ENCODE peak calls at places on chromosomes 16 and 17, in five cellular contexts. X is tibial artery, G is left ventricle myocardium inferior, B is tibial nerve, C is IMR-90. T is an unnamed sample.

GRCh38 chr16:27771201-27771910 is 221.4 kb downstream of the KATNIP start:
- DNase-seq in X (no peak), G (no peak), B (no peak), C (no peak), T (no peak)

GRCh38 chr17:79838541-79839274 is 532 bp downstream of the CBX4 start:
- DNase-seq in X (peak; percentile 78), G (peak; percentile 44), B (no peak), C (peak; percentile 52), T (no peak)

GRCh38 chr16:17947637-17948036 is 388.9 kb downstream of the NPIPA8 start:
- DNase-seq in X (no peak), G (no peak), B (no peak), C (no peak), T (no peak)

GRCh38 chr17:74852237-74853047 is 7.2 kb downstream of the GRIN2C start:
- DNase-seq in X (no peak), G (no peak), B (no peak), C (no peak), T (no peak)

GRCh38 chr17:36792849-36793248 is 144.4 kb upstream of the LHX1 start:
- DNase-seq in X (no peak), G (no peak), B (no peak), C (no peak), T (no peak)

GRCh38 chr17:3602499-3602898 is 6.7 kb downstream of the TRPV1 start:
- DNase-seq in X (no peak), G (no peak), B (no peak), C (peak; percentile 6), T (no peak)

GRCh38 chr17:78557598-78558039 is 19.6 kb downstream of the DNAH17 start:
- DNase-seq in X (no peak), G (no peak), B (no peak), C (peak; percentile 60), T (no peak)

GRCh38 chr16:25264599-25264998 is 7.0 kb upstream of the ZKSCAN2 start:
- DNase-seq in X (no peak), G (no peak), B (no peak), C (no peak), T (no peak)

GRCh38 chr17:49440581-49440980 is 25.9 kb upstream of the PHB1 start:
- DNase-seq in X (no peak), G (no peak), B (no peak), C (no peak), T (no peak)

GRCh38 chr16:72736074-72736473 is 311.9 kb downstream of the ZFHX3 start:
- DNase-seq in X (no peak), G (no peak), B (no peak), C (no peak), T (no peak)

GRCh38 chr16:68728558-68728957 is 8.5 kb upstream of the CDH1 start:
- DNase-seq in X (no peak), G (no peak), B (no peak), C (no peak), T (no peak)

GRCh38 chr17:13429201-13429600 is 172.5 kb downstream of the HS3ST3A1 start:
- DNase-seq in X (no peak), G (no peak), B (peak; percentile 16), C (peak; percentile 92), T (no peak)

GRCh38 chr17:1231456-1231855 is 38.8 kb upstream of the BHLHA9 start:
- DNase-seq in X (peak; percentile 72), G (peak; percentile 53), B (peak; percentile 38), C (no peak), T (no peak)

GRCh38 chr17:30113213-30113612 is 3.4 kb upstream of the NSRP1 start:
- DNase-seq in X (no peak), G (no peak), B (no peak), C (no peak), T (no peak)

GRCh38 chr16:50448522-50448921 is 79.7 kb upstream of the BRD7 start:
- DNase-seq in X (peak; percentile 50), G (no peak), B (no peak), C (no peak), T (no peak)

GRCh38 chr17:79866791-79867190 is 27.6 kb upstream of the CBX4 start:
- DNase-seq in X (no peak), G (no peak), B (no peak), C (no peak), T (no peak)

GRCh38 chr16:24700549-24701392 is 28.7 kb upstream of the TNRC6A start:
- DNase-seq in X (peak; percentile 94), G (peak; percentile 62), B (peak; percentile 95), C (peak; percentile 98), T (peak; percentile 57)

GRCh38 chr17:29565643-29566472 is 979 bp downstream of the ABHD15 start:
- DNase-seq in X (no peak), G (no peak), B (no peak), C (no peak), T (no peak)

GRCh38 chr17:37488009-37488604 is 1.6 kb upstream of the DUSP14 start:
- DNase-seq in X (no peak), G (no peak), B (no peak), C (peak; percentile 99), T (no peak)

GRCh38 chr17:74354123-74354522 is 7.5 kb downstream of the BTBD17 start:
- DNase-seq in X (no peak), G (peak; percentile 45), B (no peak), C (no peak), T (no peak)

GRCh38 chr17:17714261-17714866 is 33.1 kb downstream of the RAI1 start:
- DNase-seq in X (no peak), G (no peak), B (no peak), C (no peak), T (no peak)

GRCh38 chr17:21089145-21089544 is 37.6 kb upstream of the DHRS7B start:
- DNase-seq in X (no peak), G (no peak), B (no peak), C (no peak), T (no peak)

GRCh38 chr17:4806420-4806769 is 557 bp upstream of the PLD2 start:
- DNase-seq in X (no peak), G (no peak), B (no peak), C (no peak), T (no peak)

GRCh38 chr17:13484020-13484419 is 117.7 kb downstream of the HS3ST3A1 start:
- DNase-seq in X (no peak), G (no peak), B (no peak), C (peak; percentile 78), T (no peak)

GRCh38 chr17:41957058-41957868 is 9.3 kb upstream of the CNP start:
- DNase-seq in X (no peak), G (no peak), B (no peak), C (peak; percentile 32), T (no peak)

GRCh38 chr16:66588981-66589713 is 9.9 kb downstream of the CMTM2 start:
- DNase-seq in X (no peak), G (no peak), B (peak; percentile 36), C (peak; percentile 18), T (no peak)

GRCh38 chr16:1645914-1646525 is 32.1 kb upstream of the JPT2 start:
- DNase-seq in X (no peak), G (no peak), B (no peak), C (peak; percentile 47), T (no peak)

GRCh38 chr17:50953831-50954601 is 87.9 kb upstream of the TOB1 start:
- DNase-seq in X (no peak), G (peak; percentile 61), B (no peak), C (peak; percentile 82), T (no peak)
- H3K27ac ChIP-seq in X (peak overlapping the region; percentile 96), G (peak overlapping the region; percentile 82), B (peak overlapping the region; percentile 41), C (peak overlapping the region; percentile 73), T (peak overlapping the region; percentile 55)

GRCh38 chr17:7959503-7960253 is 27.7 kb downstream of the CNTROB start:
- DNase-seq in X (no peak), G (no peak), B (no peak), C (no peak), T (no peak)

GRCh38 chr17:7955414-7956042 is 23.5 kb downstream of the CNTROB start:
- DNase-seq in X (no peak), G (no peak), B (no peak), C (no peak), T (no peak)

GRCh38 chr17:7951143-7951792 is 19.3 kb downstream of the CNTROB start:
- DNase-seq in X (no peak), G (no peak), B (no peak), C (no peak), T (no peak)

GRCh38 chr17:7961436-7961835 is 29.4 kb downstream of the CNTROB start:
- DNase-seq in X (no peak), G (no peak), B (no peak), C (no peak), T (no peak)

DNA sequence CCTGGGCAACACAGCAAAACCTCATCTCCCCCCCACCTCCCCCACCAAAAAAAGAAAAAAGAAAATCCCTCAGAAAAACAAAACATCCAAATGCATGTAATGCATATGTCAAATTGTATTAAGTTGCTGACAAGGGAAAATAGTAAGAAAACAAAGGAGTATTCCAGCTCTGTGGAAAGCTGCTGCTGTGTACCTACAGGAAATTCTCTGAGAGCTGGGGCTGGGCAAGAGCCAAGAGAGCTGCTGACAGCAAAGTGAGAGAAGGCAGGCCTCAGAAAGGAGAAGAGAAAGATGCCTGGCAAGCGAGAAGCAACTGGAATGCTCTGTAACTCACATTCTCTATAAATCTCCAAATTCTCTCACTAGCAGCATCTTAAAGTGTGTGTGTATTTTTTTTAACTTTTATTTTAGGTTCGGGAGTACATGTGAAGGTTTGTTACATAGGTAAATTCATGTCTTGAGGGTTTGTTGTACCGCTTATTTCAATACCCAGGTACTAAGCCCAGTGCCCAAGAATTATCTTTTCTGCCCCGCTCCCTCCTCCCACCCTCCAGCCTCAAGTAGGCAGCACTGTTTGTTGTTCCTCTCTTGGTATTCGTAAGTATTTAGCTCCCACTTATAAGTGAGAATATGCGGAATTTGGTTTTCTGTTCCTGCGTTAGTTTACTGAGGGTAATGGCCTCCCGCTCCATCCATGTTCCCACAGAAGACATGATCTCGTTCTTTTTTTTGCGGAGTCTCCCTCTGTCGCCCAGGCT is 24.4 kb downstream of the CNTROB start:
- DNase-seq in X (no peak), G (peak; percentile 82), B (no peak), C (peak; percentile 12), T (no peak)
- H3K27ac ChIP-seq in X (no peak overlapping the region), G (peak overlapping the region; percentile 49), B (no peak overlapping the region), C (no peak overlapping the region), T (no peak overlapping the region)

GRCh38 chr17:57377094-57377493 is 120.8 kb downstream of the MSI2 start:
- DNase-seq in X (no peak), G (no peak), B (no peak), C (no peak), T (no peak)

GRCh38 chr17:57373756-57374155 is 117.4 kb downstream of the MSI2 start:
- DNase-seq in X (no peak), G (no peak), B (no peak), C (no peak), T (no peak)

GRCh38 chr17:57373071-57373470 is 116.7 kb downstream of the MSI2 start:
- DNase-seq in X (no peak), G (no peak), B (no peak), C (no peak), T (no peak)

GRCh38 chr17:57375040-57375769 is 118.9 kb downstream of the MSI2 start:
- DNase-seq in X (no peak), G (no peak), B (no peak), C (no peak), T (no peak)

GRCh38 chr17:57375770-57376181 is 119.5 kb downstream of the MSI2 start:
- DNase-seq in X (no peak), G (no peak), B (no peak), C (no peak), T (no peak)
- H3K27ac ChIP-seq in X (no peak overlapping the region), G (no peak overlapping the region), B (no peak overlapping the region), C (no peak overlapping the region), T (no peak overlapping the region)

DNA sequence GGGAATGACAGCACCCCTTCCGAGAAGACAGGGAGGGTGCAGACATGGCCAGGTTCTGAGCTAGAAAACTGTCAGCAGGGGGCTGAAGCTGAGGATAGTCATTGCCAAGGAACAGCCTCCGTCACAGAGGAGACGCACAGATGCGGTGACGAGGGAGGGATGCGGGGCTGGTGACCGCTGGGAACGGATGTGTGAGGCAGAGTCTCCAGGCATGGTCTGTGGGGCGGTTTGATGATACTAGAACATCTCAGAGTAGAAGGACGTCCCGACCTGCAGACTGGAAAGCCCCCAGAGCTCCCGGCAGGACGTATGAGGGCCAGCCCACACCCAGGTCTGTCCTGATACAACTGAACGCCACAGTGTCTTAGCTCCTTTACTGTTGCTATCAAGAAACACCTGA is 1.8 kb upstream of the CSNK1D start:
- DNase-seq in X (no peak), G (no peak), B (no peak), C (no peak), T (no peak)
- H3K27ac ChIP-seq in X (no peak overlapping the region), G (no peak overlapping the region), B (no peak overlapping the region), C (no peak overlapping the region), T (no peak overlapping the region)

T was measured in substantia nigra.